ENCODE peak calls at places on chromosomes 7 and 10, in five cellular contexts. J is breast epithelium, K is cardiac muscle cell, A is DND-41, P is neural progenitor cell. D is an unnamed sample.
A peak's percentile ranks its signal among the peaks of the same experiment; 100 is the strongest.

GRCh38 chr10:69269761-69270160 is 8.5 kb upstream of the HK1 start:
- DNase-seq in A (no peak), K (peak; percentile 67), P (no peak), J (no peak), D (no peak)

GRCh38 chr7:118452128-118452527 is 227.6 kb downstream of the ANKRD7 start:
- DNase-seq in P (no peak), K (no peak), A (no peak), J (no peak), D (no peak)

GRCh38 chr10:53702489-53702888 is 929.9 kb upstream of the MBL2 start:
- DNase-seq in P (no peak), A (no peak), J (no peak), K (no peak), D (no peak)

GRCh38 chr7:80288175-80289122 is 153.8 kb downstream of the GNAI1 start:
- DNase-seq in J (no peak), A (no peak), P (no peak), K (no peak), D (no peak)

GRCh38 chr10:89352039-89352597 is 24.3 kb downstream of the IFIT3 start:
- DNase-seq in J (no peak), A (no peak), P (no peak), K (peak; percentile 97), D (no peak)

GRCh38 chr10:113958631-113959382 is 84.9 kb upstream of the ADRB1 start:
- DNase-seq in P (no peak), K (peak; percentile 89), A (no peak), J (no peak), D (no peak)

GRCh38 chr7:158161194-158161593 is 426.4 kb downstream of the PTPRN2 start:
- DNase-seq in K (no peak), P (no peak), A (no peak), J (no peak), D (no peak)

GRCh38 chr10:66639351-66639750 is 286.5 kb upstream of the LRRTM3 start:
- DNase-seq in A (no peak), K (no peak), J (no peak), P (no peak), D (no peak)

GRCh38 chr7:16083931-16084330 is 337.4 kb downstream of the CRPPA start:
- DNase-seq in J (no peak), K (peak; percentile 45), A (no peak), P (no peak), D (no peak)

GRCh38 chr10:62159357-62159756 is 109.3 kb downstream of the RTKN2 start:
- DNase-seq in K (no peak), J (no peak), P (no peak), A (no peak), D (no peak)

GRCh38 chr10:72333111-72334012 is 21.4 kb downstream of the DNAJB12 start:
- DNase-seq in J (no peak), K (no peak), A (peak; percentile 48), P (no peak), D (no peak)
- H3K4me1 ChIP-seq in J (peaks cover 50% of the 10 kb centered on the region), K (peaks cover 47% of the 10 kb centered on the region), A (peaks cover 90% of the 10 kb centered on the region), P (peaks cover 61% of the 10 kb centered on the region), D (peaks cover 91% of the 10 kb centered on the region)

GRCh38 chr7:128226132-128226980 is 14.7 kb upstream of the LEP start:
- DNase-seq in A (no peak), K (no peak), J (no peak), P (no peak), D (no peak)
- H3K4me3 ChIP-seq in A (no peak overlapping the region), K (no peak overlapping the region), J (no peak overlapping the region), P (no peak overlapping the region), D (no peak overlapping the region)

DNA sequence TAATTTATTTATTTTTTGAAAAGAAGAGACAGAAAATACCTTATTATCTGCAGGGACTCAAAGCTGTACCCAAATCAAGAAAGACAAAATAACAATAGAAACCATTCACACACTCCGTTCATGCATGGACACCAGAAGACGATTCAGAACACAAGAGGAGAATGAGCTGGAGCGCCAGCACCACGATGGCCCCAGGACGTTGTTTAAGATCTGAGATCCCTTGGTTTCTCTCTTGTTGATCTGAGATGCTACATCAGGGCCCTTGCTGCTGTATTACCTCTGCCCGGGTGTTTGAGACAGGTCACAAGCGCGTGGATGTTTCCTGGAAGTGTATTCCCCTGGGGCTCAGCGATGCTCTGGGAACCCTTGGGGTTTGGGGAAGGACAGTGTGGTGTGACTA is 46.8 kb downstream of the CHST3 start:
- DNase-seq in P (no peak), J (no peak), A (no peak), K (no peak), D (no peak)
- H3K4me1 ChIP-seq in P (peaks cover 22% of the 10 kb centered on the region), J (peaks cover 26% of the 10 kb centered on the region), A (no peaks in the 10 kb centered on the region), K (peaks cover 6% of the 10 kb centered on the region), D (no peaks in the 10 kb centered on the region)

GRCh38 chr10:27914888-27915287 is 84.0 kb downstream of the ODAD2 start:
- DNase-seq in A (no peak), P (no peak), K (no peak), J (no peak), D (no peak)

GRCh38 chr10:27911006-27911405 is 87.9 kb downstream of the ODAD2 start:
- DNase-seq in K (no peak), J (no peak), P (no peak), A (no peak), D (no peak)

GRCh38 chr10:27908231-27908630 is 90.6 kb downstream of the ODAD2 start:
- DNase-seq in A (no peak), P (no peak), K (no peak), J (no peak), D (no peak)

GRCh38 chr10:27912241-27912640 is 86.6 kb downstream of the ODAD2 start:
- DNase-seq in A (no peak), P (no peak), J (no peak), K (no peak), D (no peak)

GRCh38 chr10:27911645-27912044 is 87.2 kb downstream of the ODAD2 start:
- DNase-seq in J (no peak), A (no peak), P (peak; percentile 51), K (peak; percentile 0), D (no peak)
- H3K4me3 ChIP-seq in J (no peak overlapping the region), A (no peak overlapping the region), P (peak overlapping the region; percentile 2), K (no peak overlapping the region), D (no peak overlapping the region)

GRCh38 chr7:3067193-3067592 is 23.5 kb upstream of the CARD11 start:
- DNase-seq in J (no peak), P (no peak), K (no peak), A (no peak), D (peak; percentile 72)

GRCh38 chr7:3066506-3066905 is 22.8 kb upstream of the CARD11 start:
- DNase-seq in J (no peak), P (no peak), A (no peak), K (no peak), D (no peak)

GRCh38 chr7:3065724-3066143 is 22.1 kb upstream of the CARD11 start:
- DNase-seq in A (peak; percentile 39), J (no peak), K (peak; percentile 42), P (peak; percentile 64), D (peak; percentile 71)

GRCh38 chr7:3064077-3064476 is 20.4 kb upstream of the CARD11 start:
- DNase-seq in A (no peak), P (no peak), J (no peak), K (no peak), D (no peak)

DNA sequence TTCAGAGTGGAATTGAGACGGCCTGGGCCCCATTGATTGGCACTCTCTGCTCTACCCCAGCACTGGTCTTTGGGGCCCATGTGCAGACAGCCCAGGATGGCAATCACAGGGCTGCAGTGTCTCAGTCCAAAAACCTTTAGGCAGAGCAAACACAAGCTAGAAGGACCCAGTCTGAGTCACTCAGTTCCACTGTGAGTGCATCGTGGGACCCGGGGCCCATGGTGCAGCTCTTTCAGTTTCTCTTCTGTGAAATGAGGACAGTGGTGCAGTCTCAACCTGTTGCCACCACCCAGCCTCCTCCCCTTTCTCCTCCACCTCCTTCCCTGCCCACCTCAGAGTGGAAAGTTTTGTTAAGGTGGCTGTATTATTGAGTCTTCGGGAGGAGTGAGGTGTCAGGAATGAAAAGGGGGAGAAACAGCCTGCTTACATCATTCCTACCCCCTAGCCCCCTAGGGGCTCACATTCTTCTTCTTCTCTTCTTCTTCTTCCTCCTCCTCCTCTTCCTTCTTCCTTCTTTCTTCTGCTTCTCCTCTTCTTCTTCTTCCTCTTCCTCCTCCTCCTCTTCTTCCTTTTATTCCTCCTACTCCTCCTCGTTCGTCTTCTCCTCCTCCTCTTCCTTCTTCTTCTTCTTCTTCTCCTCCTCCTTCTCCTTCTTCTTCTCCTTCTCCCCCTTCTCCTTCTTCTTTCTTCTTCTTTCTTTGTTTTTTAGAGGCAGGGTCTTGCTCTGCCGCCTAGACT is 19.5 kb upstream of the CARD11 start:
- DNase-seq in J (no peak), A (no peak), P (no peak), K (no peak), D (peak; percentile 56)
- H3K4me1 ChIP-seq in J (no peaks in the 10 kb centered on the region), A (no peaks in the 10 kb centered on the region), P (no peaks in the 10 kb centered on the region), K (no peaks in the 10 kb centered on the region), D (peaks cover 60% of the 10 kb centered on the region)

GRCh38 chr7:24005517-24005916 is 278.5 kb upstream of the NPY start:
- DNase-seq in A (no peak), J (no peak), P (no peak), K (no peak), D (no peak)

GRCh38 chr7:24010495-24010894 is 273.5 kb upstream of the NPY start:
- DNase-seq in J (no peak), P (no peak), K (no peak), A (no peak), D (no peak)
- H3K4me3 ChIP-seq in J (no peak overlapping the region), P (no peak overlapping the region), K (no peak overlapping the region), A (no peak overlapping the region), D (no peak overlapping the region)

D was measured in CD4-positive, alpha-beta memory T cell.